ENCODE peak calls at places on chromosomes 6 and 20, in five cellular contexts. One of them, this sample, is unnamed.

GRCh38 chr6:12060780-12061619 is 48.9 kb downstream of the HIVEP1 start:
- DNase-seq in activated naive CD8-positive, alpha-beta T cell treated with anti-CD3 and anti-CD28 coated beads, Interleukin-2, amount 50 U/mL, for 24 hours: peak
- DNase-seq in fibroblast of the conjunctiva: no peak
- DNase-seq in glutamatergic neuron: peak
- DNase-seq in stimulated activated CD8-positive, alpha-beta memory T cell treated with anti-CD3 and anti-CD28 coated beads, Interleukin-7, amount 100 ng/mL, for 1 hour: peak
- DNase-seq in this sample: peak

GRCh38 chr6:31186052-31186734 is 15.7 kb upstream of the POU5F1 start:
- DNase-seq in activated naive CD8-positive, alpha-beta T cell treated with anti-CD3 and anti-CD28 coated beads, Interleukin-2, amount 50 U/mL, for 24 hours: no peak
- DNase-seq in fibroblast of the conjunctiva: no peak
- DNase-seq in glutamatergic neuron: no peak
- DNase-seq in stimulated activated CD8-positive, alpha-beta memory T cell treated with anti-CD3 and anti-CD28 coated beads, Interleukin-7, amount 100 ng/mL, for 1 hour: no peak
- DNase-seq in this sample: no peak

GRCh38 chr20:10492844-10493243 is 57.7 kb downstream of the SLX4IP start:
- DNase-seq in activated naive CD8-positive, alpha-beta T cell treated with anti-CD3 and anti-CD28 coated beads, Interleukin-2, amount 50 U/mL, for 24 hours: no peak
- DNase-seq in fibroblast of the conjunctiva: no peak
- DNase-seq in glutamatergic neuron: no peak
- DNase-seq in stimulated activated CD8-positive, alpha-beta memory T cell treated with anti-CD3 and anti-CD28 coated beads, Interleukin-7, amount 100 ng/mL, for 1 hour: no peak
- DNase-seq in this sample: no peak

GRCh38 chr6:108667984-108668383 is 107.3 kb downstream of the FOXO3 start:
- DNase-seq in activated naive CD8-positive, alpha-beta T cell treated with anti-CD3 and anti-CD28 coated beads, Interleukin-2, amount 50 U/mL, for 24 hours: no peak
- DNase-seq in fibroblast of the conjunctiva: no peak
- DNase-seq in glutamatergic neuron: no peak
- DNase-seq in stimulated activated CD8-positive, alpha-beta memory T cell treated with anti-CD3 and anti-CD28 coated beads, Interleukin-7, amount 100 ng/mL, for 1 hour: no peak
- DNase-seq in this sample: no peak

GRCh38 chr6:83008631-83009030 is 57.0 kb downstream of the UBE3D start:
- DNase-seq in activated naive CD8-positive, alpha-beta T cell treated with anti-CD3 and anti-CD28 coated beads, Interleukin-2, amount 50 U/mL, for 24 hours: no peak
- DNase-seq in fibroblast of the conjunctiva: no peak
- DNase-seq in glutamatergic neuron: no peak
- DNase-seq in stimulated activated CD8-positive, alpha-beta memory T cell treated with anti-CD3 and anti-CD28 coated beads, Interleukin-7, amount 100 ng/mL, for 1 hour: no peak
- DNase-seq in this sample: no peak

GRCh38 chr20:44615169-44615791 is 32.9 kb downstream of the PKIG start:
- DNase-seq in activated naive CD8-positive, alpha-beta T cell treated with anti-CD3 and anti-CD28 coated beads, Interleukin-2, amount 50 U/mL, for 24 hours: peak
- DNase-seq in fibroblast of the conjunctiva: no peak
- DNase-seq in glutamatergic neuron: no peak
- DNase-seq in stimulated activated CD8-positive, alpha-beta memory T cell treated with anti-CD3 and anti-CD28 coated beads, Interleukin-7, amount 100 ng/mL, for 1 hour: no peak
- DNase-seq in this sample: peak

GRCh38 chr20:38973546-38974120 is 11.5 kb downstream of the DHX35 start:
- DNase-seq in activated naive CD8-positive, alpha-beta T cell treated with anti-CD3 and anti-CD28 coated beads, Interleukin-2, amount 50 U/mL, for 24 hours: no peak
- DNase-seq in fibroblast of the conjunctiva: no peak
- DNase-seq in glutamatergic neuron: no peak
- DNase-seq in stimulated activated CD8-positive, alpha-beta memory T cell treated with anti-CD3 and anti-CD28 coated beads, Interleukin-7, amount 100 ng/mL, for 1 hour: no peak
- DNase-seq in this sample: no peak

GRCh38 chr6:28383235-28384142 is 16.1 kb downstream of the ZSCAN12 start:
- DNase-seq in activated naive CD8-positive, alpha-beta T cell treated with anti-CD3 and anti-CD28 coated beads, Interleukin-2, amount 50 U/mL, for 24 hours: peak
- DNase-seq in fibroblast of the conjunctiva: peak
- DNase-seq in glutamatergic neuron: peak
- DNase-seq in stimulated activated CD8-positive, alpha-beta memory T cell treated with anti-CD3 and anti-CD28 coated beads, Interleukin-7, amount 100 ng/mL, for 1 hour: no peak
- DNase-seq in this sample: peak

GRCh38 chr6:109961666-109962065 is 16.4 kb upstream of the GPR6 start:
- DNase-seq in activated naive CD8-positive, alpha-beta T cell treated with anti-CD3 and anti-CD28 coated beads, Interleukin-2, amount 50 U/mL, for 24 hours: peak
- DNase-seq in fibroblast of the conjunctiva: no peak
- DNase-seq in glutamatergic neuron: no peak
- DNase-seq in stimulated activated CD8-positive, alpha-beta memory T cell treated with anti-CD3 and anti-CD28 coated beads, Interleukin-7, amount 100 ng/mL, for 1 hour: no peak
- DNase-seq in this sample: no peak

GRCh38 chr6:46808806-46809205 is 15.6 kb downstream of the MEP1A start:
- DNase-seq in activated naive CD8-positive, alpha-beta T cell treated with anti-CD3 and anti-CD28 coated beads, Interleukin-2, amount 50 U/mL, for 24 hours: no peak
- DNase-seq in fibroblast of the conjunctiva: no peak
- DNase-seq in glutamatergic neuron: no peak
- DNase-seq in stimulated activated CD8-positive, alpha-beta memory T cell treated with anti-CD3 and anti-CD28 coated beads, Interleukin-7, amount 100 ng/mL, for 1 hour: no peak
- DNase-seq in this sample: no peak

This sample was measured in H7.